ENCODE peak calls at places on chromosomes 6 and 20, in nine cellular contexts. U is MCF 10A, V is endothelial cell, C is AG04450, N is astrocyte of the spinal cord, H is testis, F is choroid plexus epithelial cell, G is BJ, A is fibroblast of the aortic adventitia. S is an unnamed sample.

GRCh38 chr6:129607581-129608186 is 102.3 kb downstream of the ARHGAP18 start:
- DNase-seq in U (peak; percentile 17), V (no peak), C (no peak), N (peak; percentile 35), H (no peak), F (peak; percentile 47), G (no peak), A (peak; percentile 38), S (no peak)

GRCh38 chr6:74087898-74088297 is 391.9 kb downstream of the CD109 start:
- DNase-seq in U (peak; percentile 13), V (no peak), C (peak; percentile 41), N (peak; percentile 31), H (no peak), F (peak; percentile 70), G (no peak), A (peak; percentile 44), S (no peak)

GRCh38 chr20:12535770-12536169 is 473.0 kb upstream of the SPTLC3 start:
- DNase-seq in U (no peak), V (no peak), C (no peak), N (no peak), H (no peak), F (no peak), G (no peak), A (no peak), S (no peak)

GRCh38 chr6:151071295-151071694 is 168.5 kb upstream of the AKAP12 start:
- DNase-seq in U (no peak), V (no peak), C (peak; percentile 30), N (peak; percentile 88), H (peak; percentile 76), F (peak; percentile 97), G (peak; percentile 73), A (peak; percentile 92), S (peak; percentile 72)

GRCh38 chr6:90303037-90303436 is 6.4 kb upstream of the BACH2 start:
- DNase-seq in U (no peak), V (no peak), C (no peak), N (no peak), H (no peak), F (no peak), G (no peak), A (no peak), S (no peak)

GRCh38 chr20:8853805-8854338 is 215.0 kb upstream of the PLCB4 start:
- DNase-seq in U (peak; percentile 79), V (peak; percentile 40), C (peak; percentile 64), N (peak; percentile 84), H (peak; percentile 45), F (peak; percentile 91), G (no peak), A (peak; percentile 85), S (peak; percentile 86)

GRCh38 chr20:51315390-51315789 is 227.1 kb downstream of the NFATC2 start:
- DNase-seq in U (peak; percentile 22), V (no peak), C (no peak), N (no peak), H (no peak), F (no peak), G (no peak), A (no peak), S (no peak)

GRCh38 chr6:50093938-50094272 is 44.2 kb upstream of the DEFB112 start:
- DNase-seq in U (no peak), V (no peak), C (no peak), N (no peak), H (no peak), F (no peak), G (no peak), A (no peak), S (no peak)

GRCh38 chr6:5514353-5514752 is 253.0 kb downstream of the FARS2 start:
- DNase-seq in U (no peak), V (no peak), C (no peak), N (no peak), H (no peak), F (no peak), G (no peak), A (no peak), S (no peak)

GRCh38 chr6:125974214-125974866 is 12.0 kb upstream of the TRMT11 start:
- DNase-seq in U (peak; percentile 66), V (no peak), C (no peak), N (peak; percentile 66), H (no peak), F (peak; percentile 83), G (no peak), A (peak; percentile 86), S (peak; percentile 59)

GRCh38 chr6:70563540-70563939 is 3.2 kb upstream of the SDHAF4 start:
- DNase-seq in U (no peak), V (no peak), C (no peak), N (peak; percentile 35), H (peak; percentile 24), F (peak; percentile 41), G (no peak), A (peak; percentile 46), S (no peak)

DNA sequence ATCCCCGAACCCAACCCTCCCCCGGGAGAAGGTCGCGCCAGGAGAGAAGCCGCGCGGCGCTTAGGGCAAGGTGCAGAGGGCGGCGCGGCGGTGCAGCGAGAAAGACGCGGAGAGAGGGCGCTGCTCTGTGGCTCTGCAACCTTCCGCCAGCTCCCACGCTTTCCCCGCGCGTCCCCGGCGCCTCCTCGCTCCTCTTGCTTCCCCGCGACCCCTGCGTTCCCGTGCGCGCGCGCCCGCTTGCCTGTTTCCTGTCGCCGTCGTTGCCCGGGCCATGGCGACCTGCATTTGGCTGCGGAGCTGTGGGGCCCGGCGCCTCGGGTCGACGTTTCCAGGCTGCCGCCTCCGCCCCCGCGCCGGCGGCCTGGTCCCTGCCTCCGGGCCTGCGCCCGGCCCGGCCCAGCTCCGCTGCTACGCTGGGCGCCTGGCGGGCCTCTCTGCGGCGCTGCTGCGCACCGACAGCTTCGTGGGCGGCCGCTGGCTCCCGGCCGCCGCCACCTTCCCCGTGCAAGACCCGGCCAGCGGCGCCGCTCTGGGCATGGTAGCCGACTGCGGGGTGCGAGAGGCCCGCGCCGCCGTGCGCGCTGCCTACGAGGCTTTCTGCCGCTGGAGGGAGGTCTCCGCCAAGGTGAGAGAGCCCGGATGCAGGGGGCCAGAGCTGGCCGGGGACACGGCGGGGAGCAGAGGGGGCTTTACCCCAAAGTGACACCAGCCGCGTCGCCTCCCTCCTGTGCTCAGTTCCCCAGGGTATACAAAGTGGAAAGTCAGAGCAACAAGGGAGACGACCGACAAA is at the start of gene ALDH5A1:
- DNase-seq in U (peak; percentile 50), V (peak; percentile 68), C (no peak), N (peak; percentile 39), H (peak; percentile 90), F (peak; percentile 55), G (no peak), A (peak; percentile 7), S (no peak)
- TF ChIP-seq CTCF in U (peak; percentile 21), V (no peak), C (peak; percentile 20), N (peak; percentile 31), H (peak; percentile 4), F (peak; percentile 46), G (peak; percentile 39), A (no peak), S (no peak)

DNA sequence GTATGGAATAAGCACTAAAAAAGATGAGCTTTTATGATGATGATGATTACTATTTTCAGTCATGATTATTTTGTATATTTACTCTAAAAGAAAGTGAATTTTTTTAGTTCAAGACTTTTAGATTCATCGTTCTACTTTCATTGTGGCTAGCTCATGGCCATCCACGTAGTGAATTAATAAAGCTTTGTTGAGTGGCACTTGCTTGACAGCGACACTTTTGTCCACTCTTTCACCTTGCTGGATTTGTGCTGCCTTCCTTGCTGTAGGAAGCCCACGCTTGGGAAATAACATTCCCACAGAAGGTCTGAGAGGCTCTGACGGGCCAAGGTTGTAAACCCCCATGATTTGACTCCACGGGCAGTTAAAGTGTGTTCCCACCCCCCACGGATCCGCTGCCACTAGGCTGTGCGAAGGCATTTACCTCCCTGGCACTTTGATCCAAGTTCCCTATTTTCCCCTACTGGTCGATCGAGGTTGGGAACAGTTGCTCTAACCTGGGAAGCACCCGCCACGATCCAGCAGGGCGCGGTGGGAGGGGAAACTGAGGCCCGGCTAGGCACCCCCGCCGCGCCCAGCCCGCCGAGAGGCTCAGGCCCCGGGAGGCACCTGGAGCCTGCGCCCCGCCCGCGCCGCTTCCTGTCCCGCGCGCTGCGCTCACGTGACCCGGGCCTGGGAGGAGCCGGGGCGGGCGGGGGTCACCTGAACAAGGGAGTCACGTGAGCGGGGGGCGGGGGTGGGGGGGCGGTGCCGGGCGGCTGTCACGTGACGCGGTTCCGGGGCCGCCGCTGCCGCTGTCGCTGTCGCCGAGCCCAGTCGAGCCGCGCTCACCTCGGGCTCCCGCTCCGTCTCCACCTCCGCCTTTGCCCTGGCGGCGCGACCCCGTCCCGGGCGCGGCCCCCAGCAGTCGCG is at the start of gene IGF2R:
- DNase-seq in U (peak; percentile 92), V (peak; percentile 86), C (no peak), N (peak; percentile 89), H (peak; percentile 95), F (peak; percentile 90), G (no peak), A (peak; percentile 74), S (peak; percentile 68)
- TF ChIP-seq CTCF in U (peak; percentile 13), V (peak; percentile 18), C (peak; percentile 15), N (peak; percentile 16), H (peak; percentile 51), F (peak; percentile 39), G (no peak), A (peak; percentile 36), S (peak; percentile 55)

DNA sequence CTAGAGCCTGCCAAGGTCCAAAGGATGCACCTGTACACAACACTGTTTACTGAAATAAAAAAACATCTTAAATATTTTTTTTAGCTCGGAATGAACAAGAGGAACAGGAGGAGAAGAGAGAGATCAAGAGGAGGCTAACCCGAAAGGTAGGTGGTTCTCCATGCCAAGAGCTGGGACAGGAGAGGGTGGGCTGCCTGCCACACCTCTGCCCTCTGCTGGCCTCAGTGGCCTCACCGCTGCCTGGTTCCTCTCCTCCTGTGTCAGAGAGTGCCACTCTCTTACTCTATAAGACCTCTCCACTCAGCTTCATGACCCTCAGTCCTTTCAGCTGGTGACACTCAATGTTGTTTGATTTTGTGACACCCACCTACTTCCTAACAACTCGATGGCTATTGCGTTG is 50.2 kb downstream of the TBC1D7 start:
- DNase-seq in U (no peak), V (peak; percentile 46), C (no peak), N (no peak), H (no peak), F (no peak), G (no peak), A (no peak), S (no peak)
- TF ChIP-seq CTCF in U (no peak), V (no peak), C (no peak), N (no peak), H (no peak), F (no peak), G (no peak), A (peak; percentile 2), S (peak; percentile 55)

DNA sequence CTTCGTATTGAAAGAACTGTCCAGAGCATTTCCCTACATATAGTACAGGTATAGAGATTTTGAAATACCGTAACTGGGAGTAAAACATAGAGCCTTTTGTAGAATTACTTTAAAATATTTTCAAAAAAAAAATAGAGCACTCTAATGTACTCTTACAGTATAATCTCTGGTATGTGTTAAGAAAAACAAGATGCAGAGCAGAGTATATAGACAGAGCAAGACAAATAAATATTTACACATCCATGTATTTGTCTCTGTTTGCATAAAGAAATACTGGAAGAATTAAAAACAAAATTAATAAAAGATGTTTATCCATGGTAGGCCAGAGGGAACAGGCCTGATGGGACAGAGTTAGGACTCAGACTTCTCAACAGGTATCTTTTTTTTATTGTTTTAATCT is 28.0 kb upstream of the SUMO4 start:
- DNase-seq in U (no peak), V (no peak), C (no peak), N (no peak), H (no peak), F (no peak), G (no peak), A (no peak), S (no peak)
- TF ChIP-seq CTCF in U (no peak), V (no peak), C (no peak), N (no peak), H (no peak), F (no peak), G (no peak), A (no peak), S (no peak)